ENCODE peak calls at places on chromosome X, in eight cellular contexts. W is endodermal cell, Q is AG10803, H is thoracic aorta, N is kidney, D is fibroblast of the aortic adventitia, V is mammary epithelial cell, I is vagina. F is an unnamed sample.

GRCh38 chrX:32126997-32127396 is 1055.2 kb upstream of the FTHL17 start:
- DNase-seq in H (no peak), W (no peak), V (no peak), Q (no peak), I (no peak), N (no peak), D (no peak), F (no peak)

GRCh38 chrX:136395271-136395670 is 92.5 kb upstream of the BRS3 start:
- DNase-seq in V (peak), D (peak), N (no peak), W (no peak), I (no peak), Q (peak), H (no peak), F (no peak)

GRCh38 chrX:41667631-41668030 is 21.1 kb upstream of the GPR34 start:
- DNase-seq in H (no peak), N (no peak), W (no peak), D (no peak), Q (no peak), V (no peak), I (no peak), F (no peak)

GRCh38 chrX:145190801-145191389 is 56.4 kb upstream of the SPANXN1 start:
- DNase-seq in I (no peak), H (no peak), W (no peak), Q (peak), D (peak), V (peak), N (no peak), F (peak)

GRCh38 chrX:37905436-37906147 is 58.2 kb upstream of the DYNLT3 start:
- DNase-seq in D (peak), H (no peak), V (no peak), N (peak), Q (peak), I (no peak), W (peak), F (no peak)

GRCh38 chrX:139930923-139931645 is 1.8 kb downstream of the ATP11C start:
- DNase-seq in I (no peak), D (peak), V (peak), W (peak), H (no peak), N (no peak), Q (no peak), F (peak)

GRCh38 chrX:134658002-134658401 is 269 bp downstream of the PLAC1 start:
- DNase-seq in W (no peak), D (no peak), V (no peak), H (no peak), N (no peak), Q (no peak), I (no peak), F (no peak)

GRCh38 chrX:108584617-108585211 is 145.1 kb downstream of the COL4A5 start:
- DNase-seq in N (no peak), I (no peak), W (peak), V (peak), D (no peak), H (no peak), Q (peak), F (peak)

GRCh38 chrX:11337292-11338009 is 44.2 kb downstream of the AMELX start:
- DNase-seq in I (no peak), W (no peak), N (no peak), V (no peak), H (no peak), D (no peak), Q (no peak), F (no peak)

GRCh38 chrX:124045109-124045508 is 83.6 kb downstream of the STAG2 start:
- DNase-seq in V (peak), I (no peak), Q (no peak), N (no peak), W (no peak), D (no peak), H (no peak), F (peak)

GRCh38 chrX:64570204-64570603 is 175.0 kb upstream of the MTMR8 start:
- DNase-seq in H (no peak), N (no peak), Q (no peak), D (no peak), V (no peak), I (no peak), W (peak), F (no peak)

GRCh38 chrX:86806786-86807185 is 658.5 kb downstream of the DACH2 start:
- DNase-seq in Q (no peak), H (no peak), W (peak), D (no peak), N (no peak), V (peak), I (no peak), F (no peak)

GRCh38 chrX:65644621-65645287 is 22.7 kb upstream of the MSN start:
- DNase-seq in N (peak), I (no peak), D (peak), Q (peak), V (peak), H (peak), W (no peak), F (peak)

GRCh38 chrX:117335209-117335608 is 781.4 kb downstream of the KLHL13 start:
- DNase-seq in N (no peak), V (no peak), Q (no peak), W (no peak), I (no peak), D (no peak), H (no peak), F (no peak)

GRCh38 chrX:39439910-39440733 is 638.9 kb downstream of the MID1IP1 start:
- DNase-seq in N (no peak), D (no peak), I (no peak), V (no peak), Q (no peak), H (no peak), W (no peak), F (no peak)

GRCh38 chrX:103918584-103919335 is 43.7 kb upstream of the TMSB15B start:
- DNase-seq in W (peak), Q (peak), V (peak), N (peak), D (peak), I (no peak), H (no peak), F (peak)

GRCh38 chrX:27966955-27967354 is 14.3 kb downstream of the DCAF8L1 start:
- DNase-seq in D (peak), H (no peak), W (no peak), I (no peak), V (peak), N (no peak), Q (peak), F (peak)

GRCh38 chrX:141175786-141176185 is 1.1 kb downstream of the LDOC1 start:
- DNase-seq in V (no peak), N (no peak), D (no peak), Q (no peak), H (no peak), I (no peak), W (no peak), F (no peak)

GRCh38 chrX:141180851-141181250 is 3.9 kb upstream of the LDOC1 start:
- DNase-seq in D (no peak), V (no peak), N (no peak), I (no peak), Q (no peak), W (no peak), H (no peak), F (no peak)

GRCh38 chrX:141176586-141177451 is at the start of gene LDOC1:
- DNase-seq in V (peak), D (peak), H (peak), N (peak), W (peak), I (no peak), Q (peak), F (peak)
- H3K4me3 ChIP-seq in V (peak), D (peak), H (peak), N (peak), W (peak), I (peak), Q (peak), F (peak)

GRCh38 chrX:95764972-95765451 is 919.6 kb upstream of the DIAPH2 start:
- DNase-seq in N (no peak), W (peak), D (peak), V (peak), Q (peak), H (no peak), I (no peak), F (peak)
- TF ChIP-seq CTCF in N (no peak), W (peak), D (peak), V (peak), Q (peak), H (peak), I (peak), F (peak)

GRCh38 chrX:24025741-24026402 is 1.1 kb downstream of the KLHL15 start:
- DNase-seq in D (peak), I (no peak), W (no peak), H (no peak), V (peak), Q (peak), N (peak), F (peak)
- H3K4me3 ChIP-seq in D (peak), I (peak), W (peak), H (peak), V (peak), Q (peak), N (peak), F (peak)

DNA sequence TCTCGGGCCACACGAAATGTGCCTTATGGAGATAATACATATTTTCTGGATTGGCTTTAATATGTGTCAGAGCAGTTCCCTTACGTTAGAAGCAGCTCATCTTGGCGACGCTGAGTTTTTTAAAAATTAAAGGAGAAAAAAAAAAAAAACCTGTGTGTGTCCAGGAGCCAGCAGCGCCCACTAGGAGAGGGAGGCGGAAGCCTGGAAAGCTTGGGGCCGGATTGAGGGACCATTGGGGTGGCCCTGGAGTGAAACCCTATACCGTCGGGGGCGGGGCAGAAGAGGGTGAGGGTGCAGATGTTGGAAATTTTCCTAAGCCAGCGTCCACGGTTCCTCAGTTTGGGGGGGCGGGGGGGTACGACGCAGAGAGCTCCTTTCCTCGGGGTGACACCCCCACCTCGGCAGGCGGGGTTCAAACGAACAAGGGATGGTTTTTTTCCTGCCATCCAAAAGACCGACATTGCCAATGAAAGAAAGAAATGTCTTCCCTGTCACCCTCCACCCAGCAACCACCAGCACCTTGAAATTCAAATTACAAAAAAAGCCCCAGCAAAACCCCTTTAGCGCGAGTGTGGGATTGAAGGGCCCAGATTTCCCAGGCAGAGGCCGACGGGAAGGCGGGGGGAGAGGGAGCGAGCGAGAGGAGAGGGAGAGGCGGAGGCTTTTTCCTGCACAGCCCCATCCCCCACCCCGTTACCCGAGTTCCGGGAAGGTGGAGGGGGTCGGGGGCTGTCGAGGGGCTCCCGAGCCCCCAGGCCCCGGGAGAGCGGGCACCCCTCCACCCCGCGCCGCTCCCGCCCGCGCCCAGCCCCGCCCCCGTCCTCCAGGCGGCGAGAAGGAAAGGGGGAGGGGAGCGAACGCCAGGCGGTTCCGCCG is 868 bp downstream of the SMARCA1 start:
- DNase-seq in Q (peak), H (no peak), D (peak), V (peak), N (peak), W (peak), I (no peak), F (peak)
- TF ChIP-seq CTCF in Q (peak), H (no peak), D (peak), V (peak), N (no peak), W (peak), I (no peak), F (peak)

DNA sequence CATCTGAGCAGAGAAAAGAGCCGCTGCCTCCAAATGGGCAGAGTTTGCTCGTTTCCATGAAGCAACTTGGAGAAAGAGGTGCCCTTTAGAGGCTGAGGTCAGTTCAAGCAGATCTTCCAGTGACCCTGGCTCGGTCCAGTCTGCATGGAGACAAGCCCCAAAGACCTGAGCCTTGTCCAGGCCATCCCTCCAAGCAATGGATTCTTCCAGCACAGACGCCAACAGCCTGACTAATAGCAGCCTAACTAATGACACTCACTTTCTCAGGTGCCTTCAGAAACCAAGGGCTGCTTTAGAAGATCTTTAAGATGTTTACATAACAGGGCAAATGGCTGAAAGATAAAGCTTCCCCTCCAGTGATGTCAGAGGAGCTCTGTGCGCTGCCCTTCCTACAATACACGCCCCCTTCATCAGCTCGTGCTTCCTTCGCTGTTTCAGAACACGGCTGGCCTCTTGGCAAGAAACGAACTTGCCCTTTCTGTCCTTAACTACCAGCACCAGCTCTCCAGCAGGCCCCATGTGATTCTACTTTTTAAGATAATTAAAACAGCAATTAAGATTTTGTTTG is 119.1 kb downstream of the GPR143 start:
- DNase-seq in Q (no peak), H (no peak), V (no peak), I (no peak), D (peak), N (no peak), W (no peak), F (peak)
- H3K4me3 ChIP-seq in Q (no peak), H (no peak), V (no peak), I (no peak), D (no peak), N (no peak), W (no peak), F (no peak)

DNA sequence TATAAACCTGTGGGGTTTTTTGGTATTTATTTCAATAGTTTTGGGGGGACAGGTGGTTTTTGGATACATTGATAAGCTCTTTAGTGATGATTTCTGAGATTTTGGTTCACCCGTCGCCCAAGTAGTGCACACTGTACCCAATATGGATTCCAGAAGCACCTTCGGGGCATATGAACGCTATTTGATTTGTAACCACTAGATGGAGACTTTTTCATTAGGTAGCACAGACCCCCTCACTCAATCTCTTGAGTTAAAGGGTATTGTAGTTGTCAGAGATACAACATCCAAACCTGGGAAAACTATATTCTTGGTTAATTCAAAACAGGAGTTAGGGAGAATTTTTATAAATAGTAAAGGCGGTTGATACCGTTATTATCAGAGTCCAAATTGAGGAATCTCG is 79.8 kb downstream of the SPANXN3 start:
- DNase-seq in N (no peak), W (no peak), Q (no peak), D (no peak), H (no peak), V (no peak), I (no peak), F (peak)
- TF ChIP-seq CTCF in N (peak), W (peak), Q (no peak), D (no peak), H (no peak), V (peak), I (no peak), F (peak)

DNA sequence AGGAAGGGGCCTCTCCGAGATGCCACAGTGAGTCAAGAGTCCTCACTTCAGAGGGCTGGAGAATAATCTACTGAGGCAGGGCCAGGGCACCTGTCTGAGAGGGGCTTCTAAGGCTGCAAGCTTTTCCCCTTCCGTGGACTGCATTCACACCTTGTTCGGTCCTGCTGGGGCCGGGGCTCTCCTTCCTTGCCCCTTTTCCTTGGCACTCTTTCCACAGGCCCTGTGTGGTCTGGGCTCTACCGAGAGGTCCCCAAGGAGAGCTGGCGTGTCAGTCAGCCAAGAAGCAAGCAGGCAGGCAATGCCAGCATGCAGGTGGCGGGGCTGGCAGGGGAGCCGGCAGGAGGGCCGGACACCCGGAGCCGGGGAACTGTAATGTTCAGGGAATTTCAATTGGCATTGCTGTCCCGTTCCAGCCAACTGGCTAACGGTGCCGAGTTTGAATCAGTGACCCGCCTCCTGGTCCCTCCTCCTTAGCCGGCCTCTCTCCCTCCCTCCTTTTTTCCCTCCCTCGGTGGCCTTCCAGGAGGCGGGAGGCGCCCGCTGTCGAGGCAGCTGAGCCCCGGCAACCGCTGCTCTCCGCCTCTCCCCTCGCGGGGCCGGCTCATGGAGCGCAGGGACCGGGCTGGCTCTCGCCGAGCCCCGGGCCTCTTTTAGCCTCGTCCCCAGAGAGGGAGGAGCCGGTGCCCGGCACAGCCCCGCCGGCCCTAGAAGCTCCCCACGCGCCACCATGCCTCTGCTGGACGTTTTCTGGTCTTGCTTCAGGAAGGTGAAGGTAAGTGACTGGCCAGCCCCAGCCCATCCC is at the start of gene STARD8:
- DNase-seq in N (peak), V (peak), D (peak), I (no peak), W (peak), Q (peak), H (peak), F (peak)
- H3K4me3 ChIP-seq in N (peak), V (peak), D (peak), I (peak), W (no peak), Q (peak), H (peak), F (peak)

DNA sequence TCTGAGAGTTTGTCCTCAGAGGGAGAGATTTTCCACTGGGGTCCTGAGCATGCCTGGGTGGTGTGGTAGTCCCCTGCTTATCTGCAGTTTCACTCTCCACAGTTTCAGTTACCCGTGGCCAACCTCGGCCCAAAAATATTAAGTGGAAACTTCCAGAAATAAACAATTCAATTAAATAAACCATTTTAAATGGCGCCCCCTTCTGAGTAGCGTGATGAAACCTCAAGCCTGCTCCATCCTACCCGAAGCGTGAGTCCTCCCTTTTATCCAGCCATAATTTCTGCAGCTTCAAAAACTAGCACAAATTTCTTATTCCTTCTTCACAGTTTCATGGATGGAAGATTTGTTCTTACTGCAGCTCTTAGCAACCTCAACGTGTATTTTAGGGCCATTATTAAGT is 26.7 kb downstream of the PNMA6E start:
- DNase-seq in D (no peak), V (no peak), Q (no peak), H (no peak), I (peak), W (no peak), N (no peak), F (no peak)
- TF ChIP-seq CTCF in D (no peak), V (no peak), Q (no peak), H (no peak), I (no peak), W (peak), N (no peak), F (no peak)

GRCh38 chrX:13733506-13733905 is 914 bp downstream of the TRAPPC2 start:
- DNase-seq in V (no peak), Q (peak), H (no peak), D (peak), W (no peak), N (no peak), I (no peak), F (no peak)
- H3K4me3 ChIP-seq in V (peak), Q (peak), H (peak), D (peak), W (peak), N (peak), I (peak), F (peak)

GRCh38 chrX:13906103-13906502 is 89.2 kb upstream of the GPM6B start:
- DNase-seq in H (no peak), N (no peak), Q (no peak), I (no peak), D (no peak), V (no peak), W (no peak), F (peak)

GRCh38 chrX:13911581-13911980 is 94.7 kb upstream of the GPM6B start:
- DNase-seq in Q (peak), V (no peak), N (no peak), I (no peak), D (peak), W (no peak), H (no peak), F (peak)
- TF ChIP-seq CTCF in Q (no peak), V (no peak), N (no peak), I (no peak), D (no peak), W (no peak), H (no peak), F (no peak)